ENCODE peak calls at places on chromosome 11, in seven cellular contexts. Y is GM10248; J is breast epithelium; W is dorsolateral prefrontal cortex; U is A549; I is HL-60; O is activated CD8-positive, alpha-beta T cell treated with anti-CD3 and anti-CD28 coated beads for 36 hours. Q is an unnamed sample.

GRCh38 chr11:46357483-46357936 is 10.2 kb downstream of the DGKZ start:
- DNase-seq in Y (no peak), J (no peak), W (no peak), U (no peak), I (peak), O (peak), Q (no peak)

GRCh38 chr11:67468056-67468455 is 995 bp downstream of the TMEM134 start:
- DNase-seq in Y (no peak), J (peak), W (peak), U (no peak), I (no peak), O (peak), Q (no peak)

GRCh38 chr11:110972640-110973039 is 260.4 kb upstream of the ARHGAP20 start:
- DNase-seq in Y (no peak), J (no peak), W (no peak), U (peak), I (peak), O (no peak), Q (no peak)

GRCh38 chr11:103317118-103317517 is 207.9 kb downstream of the DYNC2H1 start:
- DNase-seq in Y (no peak), J (no peak), W (no peak), U (no peak), I (no peak), O (no peak), Q (no peak)

GRCh38 chr11:64759722-64760719 is at the start of gene PYGM:
- DNase-seq in Y (peak), J (peak), W (peak), U (no peak), I (no peak), O (no peak), Q (no peak)

GRCh38 chr11:44528103-44528502 is 37.4 kb upstream of the CD82 start:
- DNase-seq in Y (no peak), J (no peak), W (no peak), U (peak), I (no peak), O (no peak), Q (no peak)

GRCh38 chr11:37972691-37973090 is 1374.7 kb upstream of the RAG2 start:
- DNase-seq in Y (no peak), J (no peak), W (no peak), U (no peak), I (no peak), O (no peak), Q (no peak)

GRCh38 chr11:24697722-24698121 is 200.9 kb downstream of the LUZP2 start:
- DNase-seq in Y (no peak), J (no peak), W (no peak), U (no peak), I (no peak), O (no peak), Q (no peak)

GRCh38 chr11:122002926-122003325 is 113.1 kb downstream of the BLID start:
- DNase-seq in Y (no peak), J (no peak), W (no peak), U (no peak), I (no peak), O (no peak), Q (no peak)

GRCh38 chr11:64036081-64037026 is 623 bp downstream of the FLRT1 start:
- DNase-seq in Y (no peak), J (no peak), W (peak), U (no peak), I (no peak), O (peak), Q (no peak)

GRCh38 chr11:4826425-4826824 is 5.3 kb downstream of the OR51F2 start:
- DNase-seq in Y (no peak), J (no peak), W (no peak), U (no peak), I (no peak), O (no peak), Q (no peak)
- TF ChIP-seq CTCF in Y (no peak), J (no peak), W (peak), U (no peak), I (no peak), O (no peak), Q (peak)

DNA sequence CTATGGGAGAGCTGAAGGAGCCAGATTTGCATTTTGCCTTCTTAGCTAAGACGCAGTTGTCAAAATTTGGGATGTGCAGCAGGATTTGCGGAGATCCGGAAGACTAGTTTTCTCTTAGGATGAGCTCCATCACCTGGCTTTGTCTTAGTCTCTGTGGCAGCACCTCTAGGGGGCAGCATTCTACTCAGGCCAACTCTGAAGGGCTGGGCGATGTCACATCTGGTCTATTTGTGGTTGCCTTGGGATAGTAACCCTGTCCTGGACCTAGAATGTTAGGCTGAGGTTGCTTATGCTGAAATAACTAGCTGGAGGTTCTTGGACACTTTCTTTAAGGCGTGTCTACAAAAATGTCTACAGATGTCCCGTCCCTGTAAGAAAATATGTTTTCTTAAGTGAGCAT is 116.2 kb downstream of the FAT3 start:
- DNase-seq in Y (peak), J (no peak), W (no peak), U (peak), I (no peak), O (peak), Q (no peak)
- TF ChIP-seq CTCF in Y (peak), J (no peak), W (peak), U (peak), I (no peak), O (no peak), Q (peak)

DNA sequence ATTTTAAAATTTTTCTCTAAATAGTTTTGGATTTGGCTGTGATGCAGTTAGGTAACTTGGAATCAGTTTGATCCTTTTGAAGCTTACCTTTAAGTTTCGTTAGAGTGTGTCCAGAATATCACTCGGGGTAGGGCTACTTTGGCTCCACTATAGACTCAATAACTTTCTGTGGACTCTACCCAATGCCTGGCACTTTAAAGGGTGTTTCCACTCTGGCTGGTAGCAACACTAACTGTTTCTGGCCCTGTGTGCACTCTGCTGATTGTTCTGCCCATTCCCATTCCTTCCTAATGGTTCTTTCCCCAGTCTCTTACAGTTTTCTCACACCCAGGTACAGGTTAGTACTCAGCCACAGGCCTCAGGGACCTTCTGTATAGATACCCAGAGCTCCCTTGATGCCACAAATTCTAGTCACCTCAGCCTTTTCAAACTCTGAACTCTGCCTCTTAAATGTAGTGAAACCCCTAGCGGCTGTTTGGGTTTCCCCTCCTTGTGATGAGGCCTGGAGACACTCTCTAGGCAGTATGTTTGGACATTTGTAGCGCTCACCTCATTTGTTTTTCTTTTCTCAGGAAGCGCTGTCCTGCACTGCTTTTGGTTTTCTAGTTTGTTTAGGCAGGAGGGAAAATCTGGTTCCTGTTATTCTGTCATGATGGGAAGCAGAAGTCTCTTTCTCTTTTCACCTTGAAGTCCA is 16.8 kb downstream of the CUL5 start:
- DNase-seq in Y (peak), J (no peak), W (no peak), U (no peak), I (no peak), O (peak), Q (no peak)
- TF ChIP-seq CTCF in Y (peak), J (no peak), W (no peak), U (no peak), I (no peak), O (no peak), Q (no peak)

GRCh38 chr11:2904153-2905052 is 18.8 kb upstream of the CDKN1C start:
- DNase-seq in Y (no peak), J (no peak), W (no peak), U (peak), I (no peak), O (no peak), Q (no peak)

GRCh38 chr11:2903672-2904011 is 18.1 kb upstream of the CDKN1C start:
- DNase-seq in Y (no peak), J (no peak), W (no peak), U (no peak), I (no peak), O (no peak), Q (no peak)

GRCh38 chr11:2901196-2901796 is 15.7 kb upstream of the CDKN1C start:
- DNase-seq in Y (no peak), J (no peak), W (no peak), U (no peak), I (no peak), O (no peak), Q (no peak)

GRCh38 chr11:2902784-2903671 is 17.5 kb upstream of the CDKN1C start:
- DNase-seq in Y (no peak), J (no peak), W (no peak), U (peak), I (no peak), O (no peak), Q (no peak)

DNA sequence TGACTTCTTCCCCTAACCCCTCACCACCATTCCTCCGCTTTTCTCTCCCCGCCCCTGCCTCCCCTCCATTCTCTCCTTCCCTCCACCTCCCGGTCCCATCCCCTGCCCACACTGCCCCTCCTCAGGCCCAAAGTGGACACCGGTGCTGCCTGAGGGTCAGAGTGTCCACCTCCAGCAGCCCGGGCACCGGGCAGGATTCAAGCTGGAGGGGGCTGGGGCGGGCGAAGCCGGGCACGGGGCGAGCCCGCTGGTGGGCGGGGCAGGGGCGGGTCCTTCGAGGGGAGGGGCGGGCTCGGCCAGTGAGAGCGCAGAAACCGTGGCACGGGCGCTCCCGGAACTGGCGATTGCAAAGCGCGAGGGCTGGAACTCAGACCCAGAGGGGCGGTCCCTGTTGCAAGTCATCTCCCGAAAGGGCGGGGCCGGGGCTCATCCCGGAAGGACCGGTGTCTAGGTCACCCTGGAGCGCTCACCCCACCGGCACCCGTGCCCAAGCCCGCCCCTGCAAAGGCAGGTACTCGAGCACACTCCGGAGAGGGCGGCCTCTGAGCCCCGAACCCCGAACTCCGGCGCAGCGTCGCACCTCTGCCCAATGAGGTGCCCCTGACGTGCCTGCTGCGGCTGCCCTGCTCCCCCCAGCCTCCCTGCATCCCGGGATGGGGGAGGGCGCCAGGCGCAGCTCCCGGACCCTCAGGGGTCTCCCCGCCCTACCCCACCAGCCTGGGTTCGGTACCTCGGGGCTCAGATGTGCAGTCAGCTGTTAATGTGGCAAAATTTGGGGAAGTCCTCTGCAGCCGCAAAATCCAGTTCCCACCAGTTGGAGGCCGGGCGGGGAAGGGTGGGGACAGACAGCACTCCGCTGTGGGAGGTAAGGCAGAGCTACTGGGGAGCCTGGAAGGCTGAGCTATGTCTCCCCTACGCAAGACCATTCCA is 16.5 kb upstream of the CDKN1C start:
- DNase-seq in Y (peak), J (peak), W (peak), U (peak), I (peak), O (peak), Q (peak)
- TF ChIP-seq CTCF in Y (no peak), J (no peak), W (no peak), U (no peak), I (no peak), O (no peak), Q (no peak)

DNA sequence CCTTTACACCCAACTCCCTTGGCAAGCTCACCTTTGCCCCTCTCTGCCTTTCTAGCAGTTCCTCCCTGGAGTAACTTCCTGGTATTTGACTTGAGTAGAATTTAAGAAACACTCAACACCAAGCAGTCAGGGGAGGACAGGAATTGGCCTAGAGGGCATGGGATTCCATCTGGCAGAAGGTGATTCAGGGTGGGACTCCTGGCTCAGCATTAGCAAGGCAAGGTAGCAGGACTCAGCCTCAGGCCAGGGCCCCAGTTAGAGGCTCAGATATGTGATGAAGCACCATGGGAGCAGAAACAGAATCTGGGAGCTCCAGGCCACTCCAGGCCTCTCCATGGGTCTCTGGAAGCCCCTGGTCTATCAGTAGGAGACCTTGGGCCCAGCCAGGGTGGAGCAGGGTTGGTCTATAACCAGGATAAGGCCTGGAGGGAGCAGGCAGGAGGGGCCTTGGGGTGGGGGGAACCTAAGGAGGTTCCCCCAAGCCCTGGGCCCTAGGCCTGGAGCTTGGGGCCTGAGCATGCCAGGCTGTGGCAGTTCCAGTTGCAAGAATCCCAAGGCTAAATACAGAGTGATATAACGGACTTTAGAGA is 148.2 kb downstream of the PARVA start:
- DNase-seq in Y (no peak), J (no peak), W (no peak), U (no peak), I (no peak), O (no peak), Q (no peak)
- TF ChIP-seq CTCF in Y (no peak), J (no peak), W (no peak), U (no peak), I (no peak), O (no peak), Q (no peak)

GRCh38 chr11:87219266-87219665 is 181.5 kb downstream of the TMEM135 start:
- DNase-seq in Y (peak), J (no peak), W (no peak), U (no peak), I (no peak), O (peak), Q (no peak)
- TF ChIP-seq CTCF in Y (no peak), J (no peak), W (no peak), U (no peak), I (no peak), O (no peak), Q (no peak)

Q was measured in type B pancreatic cell.